ENCODE peak calls at places on chromosomes 6 and 20, in five cellular contexts. L is psoas muscle; O is GM23248; G is CD8-positive, alpha-beta T cell; T is naive thymus-derived CD4-positive, alpha-beta T cell. N is an unnamed sample.

GRCh38 chr6:16095180-16095579 is 33.7 kb upstream of the MYLIP start:
- DNase-seq in O (peak), T (no peak), L (no peak), G (no peak), N (peak)

GRCh38 chr6:143976834-143977354 is 31.2 kb downstream of the PLAGL1 start:
- DNase-seq in O (no peak), G (no peak), T (no peak), L (no peak), N (no peak)

GRCh38 chr6:151870375-151870774 is 62.9 kb downstream of the ESR1 start:
- DNase-seq in G (no peak), O (peak), L (no peak), T (no peak), N (no peak)

GRCh38 chr6:165718486-165718885 is 55.4 kb upstream of the PDE10A start:
- DNase-seq in T (no peak), O (no peak), G (no peak), L (no peak), N (no peak)

GRCh38 chr6:168332020-168332419 is 12.4 kb upstream of the DACT2 start:
- DNase-seq in G (no peak), T (no peak), L (no peak), O (no peak), N (no peak)

GRCh38 chr6:56699066-56699654 is 56.5 kb upstream of the DST start:
- DNase-seq in L (no peak), G (no peak), O (peak), T (no peak), N (peak)

GRCh38 chr6:154510144-154510905 is at the start of gene CNKSR3:
- DNase-seq in T (no peak), L (peak), G (no peak), O (peak), N (peak)

GRCh38 chr6:37110455-37111155 is 59.3 kb upstream of the PIM1 start:
- DNase-seq in T (no peak), L (no peak), G (no peak), O (peak), N (no peak)

GRCh38 chr6:117907600-117908245 is 659 bp downstream of the SLC35F1 start:
- DNase-seq in L (no peak), G (no peak), T (no peak), O (peak), N (no peak)

GRCh38 chr6:37988696-37989095 is 169.2 kb downstream of the ZFAND3 start:
- DNase-seq in O (peak), L (no peak), G (no peak), T (no peak), N (no peak)

GRCh38 chr6:113137411-113137810 is 719.7 kb upstream of the MARCKS start:
- DNase-seq in G (no peak), T (no peak), L (peak), O (no peak), N (no peak)

GRCh38 chr6:160431231-160431630 is 83.1 kb downstream of the SLC22A3 start:
- DNase-seq in G (no peak), L (peak), T (no peak), O (peak), N (no peak)

GRCh38 chr6:123323419-123324329 is 313.1 kb downstream of the TRDN start:
- DNase-seq in L (no peak), G (no peak), O (peak), T (no peak), N (no peak)

DNA sequence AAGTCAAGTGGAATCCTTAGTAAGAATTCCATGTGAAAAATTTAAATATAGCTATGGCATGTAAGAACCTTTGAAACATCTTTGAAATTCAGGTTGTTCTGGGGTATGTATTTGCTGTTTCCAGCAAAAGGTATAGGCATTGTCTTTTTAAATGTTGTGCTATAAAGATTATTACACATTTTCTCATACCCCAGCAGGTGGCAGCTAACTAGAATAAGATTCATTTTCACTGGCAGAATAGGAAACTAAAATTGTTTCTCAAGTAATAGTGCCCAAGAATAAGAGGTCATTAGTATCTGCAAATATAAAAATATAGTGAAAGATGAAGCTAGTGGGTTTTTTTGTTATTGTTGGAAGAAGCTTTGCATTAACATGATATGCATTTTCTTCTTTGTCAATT is 1.8 kb downstream of the GRIK2 start:
- DNase-seq in G (no peak), O (peak), T (no peak), L (no peak), N (no peak)
- H3K4me3 ChIP-seq in G (no peak), O (no peak), T (no peak), L (no peak), N (no peak)

DNA sequence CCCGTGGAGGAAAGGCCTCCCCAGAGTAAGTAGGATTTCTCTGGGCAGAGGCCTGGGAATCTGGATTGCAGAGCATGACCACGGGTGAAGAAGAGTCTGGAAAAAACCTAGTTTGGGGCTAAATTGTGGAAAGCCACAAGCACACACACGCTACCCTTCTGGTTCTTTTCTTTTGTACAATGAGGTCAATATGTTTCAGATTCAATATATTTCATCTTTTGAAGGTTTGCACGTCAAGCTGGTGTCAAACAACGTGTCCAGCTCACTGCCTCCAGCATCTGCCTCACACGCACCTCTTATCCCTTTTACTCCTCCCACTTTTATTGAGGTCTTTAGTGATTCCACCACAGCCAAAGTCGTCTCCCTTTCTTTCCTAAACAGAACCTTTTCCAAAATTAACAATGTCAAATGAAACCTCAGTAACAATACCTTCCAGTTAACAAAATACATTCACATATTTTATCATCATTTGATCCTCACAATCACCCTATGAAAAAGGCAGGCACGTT is 773 bp upstream of the EPB41L2 start:
- DNase-seq in L (no peak), O (peak), T (peak), G (no peak), N (no peak)
- H3K4me3 ChIP-seq in L (peak), O (peak), T (peak), G (peak), N (peak)

GRCh38 chr20:56929606-56930005 is 300.5 kb downstream of the TFAP2C start:
- DNase-seq in L (no peak), G (no peak), T (no peak), O (no peak), N (no peak)
- H3K4me3 ChIP-seq in L (no peak), G (no peak), T (no peak), O (no peak), N (no peak)

GRCh38 chr6:43076928-43077809 is 1.1 kb downstream of the PTK7 start:
- DNase-seq in O (peak), L (no peak), T (no peak), G (no peak), N (no peak)

GRCh38 chr6:43077981-43078411 is 1.9 kb downstream of the PTK7 start:
- DNase-seq in G (no peak), O (peak), T (no peak), L (no peak), N (no peak)

GRCh38 chr6:43074847-43075741 is 1.0 kb upstream of the PTK7 start:
- DNase-seq in T (no peak), G (no peak), L (no peak), O (peak), N (no peak)

GRCh38 chr6:43076093-43076927 is at the start of gene PTK7:
- DNase-seq in G (no peak), T (no peak), L (no peak), O (peak), N (peak)

GRCh38 chr6:43075791-43076092 is 372 bp upstream of the PTK7 start:
- DNase-seq in G (no peak), T (no peak), O (no peak), L (no peak), N (no peak)
- H3K4me3 ChIP-seq in G (no peak), T (no peak), O (peak), L (peak), N (peak)

DNA sequence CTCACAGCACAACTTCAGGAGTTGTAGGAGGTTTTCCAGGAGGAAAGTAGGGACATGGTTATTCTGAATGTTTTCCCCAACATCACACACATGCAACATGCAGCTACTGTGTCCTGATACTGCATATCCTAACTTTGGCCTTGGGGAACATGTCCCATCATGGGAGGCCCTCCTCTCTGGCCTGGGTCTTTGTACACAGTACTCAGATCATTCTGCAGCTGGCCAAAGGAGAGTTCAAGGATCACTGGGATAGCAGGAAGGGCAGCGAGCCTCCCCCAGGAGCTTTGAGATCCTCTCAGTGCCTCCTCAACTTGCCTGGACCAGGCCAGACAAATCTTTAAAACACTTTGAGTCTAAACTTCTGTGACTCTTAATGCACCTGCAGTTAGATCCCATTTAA is 12.9 kb downstream of the CASS4 start:
- DNase-seq in O (no peak), T (no peak), G (no peak), L (no peak), N (no peak)
- H3K4me3 ChIP-seq in O (no peak), T (no peak), G (no peak), L (no peak), N (no peak)

GRCh38 chr20:4814696-4815252 is 93.1 kb downstream of the PRND start:
- DNase-seq in G (no peak), O (no peak), T (peak), L (no peak), N (no peak)
- H3K4me3 ChIP-seq in G (peak), O (no peak), T (peak), L (no peak), N (no peak)

DNA sequence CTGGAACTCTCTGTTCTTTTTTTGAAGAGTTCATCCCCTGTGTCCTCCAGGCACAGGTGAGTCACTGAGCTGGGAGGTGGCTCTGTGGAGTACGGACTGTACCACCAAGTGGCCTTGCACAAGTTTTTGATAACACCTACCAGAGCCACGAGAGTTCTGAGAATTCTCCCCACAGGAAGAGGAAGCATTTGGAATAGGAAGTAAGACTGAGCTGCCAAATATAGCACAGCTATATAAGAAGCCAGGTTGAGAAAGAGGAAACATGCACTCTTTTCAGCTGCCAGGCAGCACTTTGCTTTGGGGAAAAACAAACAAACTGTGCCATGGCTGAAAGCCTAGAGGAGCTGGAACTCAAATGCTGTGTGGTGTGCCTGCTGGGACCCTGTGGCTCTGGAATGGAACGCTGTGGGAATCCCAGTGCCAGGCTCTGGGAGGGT is 70.8 kb upstream of the RIPOR2 start:
- DNase-seq in G (no peak), O (peak), T (peak), L (peak), N (peak)
- H3K4me3 ChIP-seq in G (peak), O (no peak), T (peak), L (no peak), N (no peak)

GRCh38 chr20:46562009-46562372 is 11.5 kb upstream of the OCSTAMP start:
- DNase-seq in T (no peak), O (no peak), G (no peak), L (no peak), N (no peak)

GRCh38 chr20:46563170-46563847 is 12.9 kb upstream of the OCSTAMP start:
- DNase-seq in T (no peak), G (no peak), L (no peak), O (no peak), N (no peak)

GRCh38 chr20:46564241-46564957 is 13.9 kb upstream of the OCSTAMP start:
- DNase-seq in L (no peak), T (no peak), O (no peak), G (no peak), N (no peak)

GRCh38 chr20:46563848-46564197 is 13.4 kb upstream of the OCSTAMP start:
- DNase-seq in T (no peak), L (no peak), O (no peak), G (no peak), N (no peak)

GRCh38 chr20:46562373-46563169 is 12.1 kb upstream of the OCSTAMP start:
- DNase-seq in O (peak), G (peak), T (peak), L (peak), N (peak)
- H3K4me3 ChIP-seq in O (peak), G (no peak), T (peak), L (peak), N (peak)